ENCODE peak calls at places on chromosomes 4 and X, in nine cellular contexts. U is globus pallidus; Z is C1 segment of cervical spinal cord; K is neural crest cell; X is nephron progenitor cell; Q is occipital lobe; V is activated CD4-positive, alpha-beta T cell treated with anti-CD3 and anti-CD28 coated beads for 48 hours; N is activated CD8-positive, alpha-beta memory T cell treated with anti-CD3 and anti-CD28 coated beads, Interleukin-2, amount 50 U/mL, for 48 hours; C is activated gamma-delta T cell treated with Interleukin-2 at 50 U/mL for 16 hours. B is an unnamed sample.

GRCh38 chr4:109967798-109968520 is 55.3 kb downstream of the EGF start:
- DNase-seq in U (no peak), Z (no peak), K (no peak), X (no peak), Q (no peak), V (no peak), N (no peak), C (no peak), B (no peak)

GRCh38 chr4:183409956-183410355 is 34.5 kb upstream of the CDKN2AIP start:
- DNase-seq in U (no peak), Z (no peak), K (no peak), X (no peak), Q (no peak), V (no peak), N (no peak), C (no peak), B (no peak)

GRCh38 chr4:3257125-3257690 is 8.2 kb downstream of the MSANTD1 start:
- DNase-seq in U (no peak), Z (peak; percentile 29), K (no peak), X (no peak), Q (no peak), V (no peak), N (peak; percentile 45), C (no peak), B (peak; percentile 47)

GRCh38 chr4:151313306-151314028 is 11.9 kb downstream of the SH3D19 start:
- DNase-seq in U (no peak), Z (no peak), K (no peak), X (no peak), Q (no peak), V (no peak), N (no peak), C (no peak), B (no peak)

GRCh38 chrX:132480581-132481203 is 8.1 kb downstream of the MBNL3 start:
- DNase-seq in U (peak; percentile 57), Z (no peak), K (no peak), X (peak; percentile 17), Q (no peak), V (peak; percentile 38), N (no peak), C (peak; percentile 45), B (no peak)

GRCh38 chr4:110748071-110748470 is 125.2 kb upstream of the PITX2 start:
- DNase-seq in U (no peak), Z (no peak), K (no peak), X (no peak), Q (no peak), V (no peak), N (no peak), C (no peak), B (no peak)

GRCh38 chrX:37871626-37872302 is 24.4 kb upstream of the DYNLT3 start:
- DNase-seq in U (no peak), Z (no peak), K (no peak), X (no peak), Q (peak; percentile 3), V (peak; percentile 35), N (no peak), C (no peak), B (no peak)

GRCh38 chr4:14284578-14284977 is 657.1 kb upstream of the BOD1L1 start:
- DNase-seq in U (no peak), Z (no peak), K (no peak), X (no peak), Q (no peak), V (no peak), N (no peak), C (no peak), B (no peak)

GRCh38 chr4:40682298-40683101 is 52.8 kb upstream of the RBM47 start:
- DNase-seq in U (no peak), Z (no peak), K (no peak), X (no peak), Q (no peak), V (peak; percentile 68), N (no peak), C (no peak), B (no peak)

GRCh38 chr4:76687730-76688441 is 210.1 kb downstream of the SOWAHB start:
- DNase-seq in U (no peak), Z (peak; percentile 60), K (no peak), X (peak; percentile 21), Q (no peak), V (no peak), N (no peak), C (no peak), B (peak; percentile 61)

GRCh38 chrX:15781964-15782711 is 8.1 kb upstream of the ZRSR2 start:
- DNase-seq in U (no peak), Z (no peak), K (no peak), X (no peak), Q (no peak), V (no peak), N (no peak), C (no peak), B (no peak)

GRCh38 chr4:173174184-173175156 is 5.9 kb downstream of the GALNT7 start:
- DNase-seq in U (no peak), Z (no peak), K (no peak), X (no peak), Q (no peak), V (no peak), N (no peak), C (no peak), B (no peak)

GRCh38 chr4:152310223-152310622 is 225.7 kb downstream of the FBXW7 start:
- DNase-seq in U (no peak), Z (no peak), K (no peak), X (no peak), Q (no peak), V (no peak), N (no peak), C (no peak), B (no peak)

GRCh38 chrX:43741843-43742573 is 85.9 kb downstream of the MAOA start:
- DNase-seq in U (peak; percentile 10), Z (no peak), K (no peak), X (no peak), Q (no peak), V (no peak), N (no peak), C (no peak), B (no peak)

GRCh38 chr4:113094802-113095201 is 45.3 kb downstream of the ANK2 start:
- DNase-seq in U (no peak), Z (peak; percentile 43), K (no peak), X (no peak), Q (no peak), V (no peak), N (no peak), C (no peak), B (peak; percentile 64)

GRCh38 chr4:41329361-41329760 is 72.6 kb downstream of the UCHL1 start:
- DNase-seq in U (peak; percentile 9), Z (no peak), K (no peak), X (no peak), Q (no peak), V (no peak), N (no peak), C (no peak), B (no peak)

GRCh38 chr4:128854433-128854832 is 44.9 kb downstream of the JADE1 start:
- DNase-seq in U (no peak), Z (no peak), K (no peak), X (no peak), Q (no peak), V (no peak), N (no peak), C (peak; percentile 24), B (no peak)

GRCh38 chr4:8696369-8697127 is 104.0 kb downstream of the CPZ start:
- DNase-seq in U (no peak), Z (no peak), K (no peak), X (no peak), Q (no peak), V (no peak), N (no peak), C (no peak), B (no peak)

GRCh38 chr4:926538-926937 is 5.6 kb downstream of the GAK start:
- DNase-seq in U (no peak), Z (peak; percentile 41), K (peak; percentile 41), X (peak; percentile 62), Q (no peak), V (no peak), N (no peak), C (no peak), B (peak; percentile 65)

GRCh38 chr4:14856076-14856926 is 146.0 kb upstream of the CPEB2 start:
- DNase-seq in U (no peak), Z (no peak), K (no peak), X (no peak), Q (no peak), V (peak; percentile 77), N (peak; percentile 61), C (no peak), B (no peak)

GRCh38 chr4:113738251-113738650 is 23.3 kb downstream of the CAMK2D start:
- DNase-seq in U (no peak), Z (no peak), K (no peak), X (no peak), Q (no peak), V (no peak), N (no peak), C (no peak), B (no peak)

B was measured in cerebellar cortex.